ENCODE peak calls at places on chromosomes 16 and 17, in eight cellular contexts. One of them, this sample, is unnamed.

GRCh38 chr16:57308041-57308440 is 23.6 kb upstream of the PLLP start:
- DNase-seq in HCEC 1CT: no peak
- DNase-seq in nephron progenitor cell: no peak
- DNase-seq in stimulated activated CD8-positive, alpha-beta memory T cell treated with anti-CD3 and anti-CD28 coated beads, Interleukin-4, amount 100 ng/mL, for 24 hours: no peak
- DNase-seq in stimulated activated effector memory CD8-positive, alpha-beta T cell treated with anti-CD3 and anti-CD28 coated beads, Interleukin-12 subunit alpha, Interleukin-12 subunit beta, amount 100 ng/mL, for 72 hours: no peak
- DNase-seq in NCI-H1092: no peak
- DNase-seq in adipocyte: no peak
- DNase-seq in activated CD8-positive, alpha-beta memory T cell treated with anti-CD3 and anti-CD28 coated beads for 1 hour: no peak
- DNase-seq in this sample: no peak

GRCh38 chr17:39927928-39928867 is 666 bp downstream of the LRRC3C start:
- DNase-seq in HCEC 1CT: no peak
- DNase-seq in nephron progenitor cell: peak; percentile 32
- DNase-seq in stimulated activated CD8-positive, alpha-beta memory T cell treated with anti-CD3 and anti-CD28 coated beads, Interleukin-4, amount 100 ng/mL, for 24 hours: no peak
- DNase-seq in stimulated activated effector memory CD8-positive, alpha-beta T cell treated with anti-CD3 and anti-CD28 coated beads, Interleukin-12 subunit alpha, Interleukin-12 subunit beta, amount 100 ng/mL, for 72 hours: no peak
- DNase-seq in NCI-H1092: no peak
- DNase-seq in adipocyte: no peak
- DNase-seq in activated CD8-positive, alpha-beta memory T cell treated with anti-CD3 and anti-CD28 coated beads for 1 hour: no peak
- DNase-seq in this sample: no peak

GRCh38 chr17:66687570-66688284 is 147.2 kb upstream of the CACNG5 start:
- DNase-seq in HCEC 1CT: no peak
- DNase-seq in nephron progenitor cell: no peak
- DNase-seq in stimulated activated CD8-positive, alpha-beta memory T cell treated with anti-CD3 and anti-CD28 coated beads, Interleukin-4, amount 100 ng/mL, for 24 hours: no peak
- DNase-seq in stimulated activated effector memory CD8-positive, alpha-beta T cell treated with anti-CD3 and anti-CD28 coated beads, Interleukin-12 subunit alpha, Interleukin-12 subunit beta, amount 100 ng/mL, for 72 hours: no peak
- DNase-seq in NCI-H1092: no peak
- DNase-seq in adipocyte: no peak
- DNase-seq in activated CD8-positive, alpha-beta memory T cell treated with anti-CD3 and anti-CD28 coated beads for 1 hour: no peak
- DNase-seq in this sample: no peak

GRCh38 chr17:81044764-81045589 is 10.0 kb downstream of the BAIAP2 start:
- DNase-seq in HCEC 1CT: no peak
- DNase-seq in nephron progenitor cell: no peak
- DNase-seq in stimulated activated CD8-positive, alpha-beta memory T cell treated with anti-CD3 and anti-CD28 coated beads, Interleukin-4, amount 100 ng/mL, for 24 hours: no peak
- DNase-seq in stimulated activated effector memory CD8-positive, alpha-beta T cell treated with anti-CD3 and anti-CD28 coated beads, Interleukin-12 subunit alpha, Interleukin-12 subunit beta, amount 100 ng/mL, for 72 hours: no peak
- DNase-seq in NCI-H1092: peak; percentile 45
- DNase-seq in adipocyte: peak; percentile 49
- DNase-seq in activated CD8-positive, alpha-beta memory T cell treated with anti-CD3 and anti-CD28 coated beads for 1 hour: no peak
- DNase-seq in this sample: no peak

GRCh38 chr17:297758-298157 is 54.8 kb downstream of the RPH3AL start:
- DNase-seq in HCEC 1CT: no peak
- DNase-seq in nephron progenitor cell: no peak
- DNase-seq in stimulated activated CD8-positive, alpha-beta memory T cell treated with anti-CD3 and anti-CD28 coated beads, Interleukin-4, amount 100 ng/mL, for 24 hours: no peak
- DNase-seq in stimulated activated effector memory CD8-positive, alpha-beta T cell treated with anti-CD3 and anti-CD28 coated beads, Interleukin-12 subunit alpha, Interleukin-12 subunit beta, amount 100 ng/mL, for 72 hours: no peak
- DNase-seq in NCI-H1092: no peak
- DNase-seq in adipocyte: no peak
- DNase-seq in activated CD8-positive, alpha-beta memory T cell treated with anti-CD3 and anti-CD28 coated beads for 1 hour: no peak
- DNase-seq in this sample: no peak

GRCh38 chr17:57086069-57086930 is 1.3 kb downstream of the AKAP1 start:
- DNase-seq in HCEC 1CT: peak; percentile 20
- DNase-seq in nephron progenitor cell: peak; percentile 36
- DNase-seq in stimulated activated CD8-positive, alpha-beta memory T cell treated with anti-CD3 and anti-CD28 coated beads, Interleukin-4, amount 100 ng/mL, for 24 hours: no peak
- DNase-seq in stimulated activated effector memory CD8-positive, alpha-beta T cell treated with anti-CD3 and anti-CD28 coated beads, Interleukin-12 subunit alpha, Interleukin-12 subunit beta, amount 100 ng/mL, for 72 hours: peak; percentile 11
- DNase-seq in NCI-H1092: no peak
- DNase-seq in adipocyte: peak; percentile 32
- DNase-seq in activated CD8-positive, alpha-beta memory T cell treated with anti-CD3 and anti-CD28 coated beads for 1 hour: peak; percentile 4
- DNase-seq in this sample: no peak

GRCh38 chr17:76473541-76473985 is 6.2 kb downstream of the AANAT start:
- DNase-seq in HCEC 1CT: no peak
- DNase-seq in nephron progenitor cell: peak; percentile 61
- DNase-seq in stimulated activated CD8-positive, alpha-beta memory T cell treated with anti-CD3 and anti-CD28 coated beads, Interleukin-4, amount 100 ng/mL, for 24 hours: no peak
- DNase-seq in stimulated activated effector memory CD8-positive, alpha-beta T cell treated with anti-CD3 and anti-CD28 coated beads, Interleukin-12 subunit alpha, Interleukin-12 subunit beta, amount 100 ng/mL, for 72 hours: no peak
- DNase-seq in NCI-H1092: no peak
- DNase-seq in adipocyte: no peak
- DNase-seq in activated CD8-positive, alpha-beta memory T cell treated with anti-CD3 and anti-CD28 coated beads for 1 hour: no peak
- DNase-seq in this sample: no peak

GRCh38 chr16:8962393-8963009 is 1.2 kb downstream of the USP7 start:
- DNase-seq in HCEC 1CT: peak; percentile 6
- DNase-seq in nephron progenitor cell: peak; percentile 35
- DNase-seq in stimulated activated CD8-positive, alpha-beta memory T cell treated with anti-CD3 and anti-CD28 coated beads, Interleukin-4, amount 100 ng/mL, for 24 hours: peak; percentile 22
- DNase-seq in stimulated activated effector memory CD8-positive, alpha-beta T cell treated with anti-CD3 and anti-CD28 coated beads, Interleukin-12 subunit alpha, Interleukin-12 subunit beta, amount 100 ng/mL, for 72 hours: no peak
- DNase-seq in NCI-H1092: no peak
- DNase-seq in adipocyte: peak; percentile 57
- DNase-seq in activated CD8-positive, alpha-beta memory T cell treated with anti-CD3 and anti-CD28 coated beads for 1 hour: peak; percentile 22
- DNase-seq in this sample: no peak

GRCh38 chr16:85992779-85993178 is 93.8 kb downstream of the IRF8 start:
- DNase-seq in HCEC 1CT: no peak
- DNase-seq in nephron progenitor cell: no peak
- DNase-seq in stimulated activated CD8-positive, alpha-beta memory T cell treated with anti-CD3 and anti-CD28 coated beads, Interleukin-4, amount 100 ng/mL, for 24 hours: no peak
- DNase-seq in stimulated activated effector memory CD8-positive, alpha-beta T cell treated with anti-CD3 and anti-CD28 coated beads, Interleukin-12 subunit alpha, Interleukin-12 subunit beta, amount 100 ng/mL, for 72 hours: no peak
- DNase-seq in NCI-H1092: no peak
- DNase-seq in adipocyte: no peak
- DNase-seq in activated CD8-positive, alpha-beta memory T cell treated with anti-CD3 and anti-CD28 coated beads for 1 hour: no peak
- DNase-seq in this sample: no peak

GRCh38 chr17:77489239-77489897 is 348.6 kb downstream of the SEC14L1 start:
- DNase-seq in HCEC 1CT: no peak
- DNase-seq in nephron progenitor cell: no peak
- DNase-seq in stimulated activated CD8-positive, alpha-beta memory T cell treated with anti-CD3 and anti-CD28 coated beads, Interleukin-4, amount 100 ng/mL, for 24 hours: no peak
- DNase-seq in stimulated activated effector memory CD8-positive, alpha-beta T cell treated with anti-CD3 and anti-CD28 coated beads, Interleukin-12 subunit alpha, Interleukin-12 subunit beta, amount 100 ng/mL, for 72 hours: no peak
- DNase-seq in NCI-H1092: no peak
- DNase-seq in adipocyte: no peak
- DNase-seq in activated CD8-positive, alpha-beta memory T cell treated with anti-CD3 and anti-CD28 coated beads for 1 hour: no peak
- DNase-seq in this sample: no peak

GRCh38 chr17:57471941-57472368 is 215.6 kb downstream of the MSI2 start:
- DNase-seq in HCEC 1CT: no peak
- DNase-seq in nephron progenitor cell: no peak
- DNase-seq in stimulated activated CD8-positive, alpha-beta memory T cell treated with anti-CD3 and anti-CD28 coated beads, Interleukin-4, amount 100 ng/mL, for 24 hours: no peak
- DNase-seq in stimulated activated effector memory CD8-positive, alpha-beta T cell treated with anti-CD3 and anti-CD28 coated beads, Interleukin-12 subunit alpha, Interleukin-12 subunit beta, amount 100 ng/mL, for 72 hours: no peak
- DNase-seq in NCI-H1092: no peak
- DNase-seq in adipocyte: no peak
- DNase-seq in activated CD8-positive, alpha-beta memory T cell treated with anti-CD3 and anti-CD28 coated beads for 1 hour: no peak
- DNase-seq in this sample: no peak

GRCh38 chr16:55487048-55487803 is 8.2 kb downstream of the MMP2 start:
- DNase-seq in HCEC 1CT: peak; percentile 94
- DNase-seq in nephron progenitor cell: no peak
- DNase-seq in stimulated activated CD8-positive, alpha-beta memory T cell treated with anti-CD3 and anti-CD28 coated beads, Interleukin-4, amount 100 ng/mL, for 24 hours: no peak
- DNase-seq in stimulated activated effector memory CD8-positive, alpha-beta T cell treated with anti-CD3 and anti-CD28 coated beads, Interleukin-12 subunit alpha, Interleukin-12 subunit beta, amount 100 ng/mL, for 72 hours: no peak
- DNase-seq in NCI-H1092: no peak
- DNase-seq in adipocyte: peak; percentile 91
- DNase-seq in activated CD8-positive, alpha-beta memory T cell treated with anti-CD3 and anti-CD28 coated beads for 1 hour: no peak
- DNase-seq in this sample: no peak

GRCh38 chr17:38970128-38970527 is 2.9 kb upstream of the FBXO47 start:
- DNase-seq in HCEC 1CT: no peak
- DNase-seq in nephron progenitor cell: no peak
- DNase-seq in stimulated activated CD8-positive, alpha-beta memory T cell treated with anti-CD3 and anti-CD28 coated beads, Interleukin-4, amount 100 ng/mL, for 24 hours: no peak
- DNase-seq in stimulated activated effector memory CD8-positive, alpha-beta T cell treated with anti-CD3 and anti-CD28 coated beads, Interleukin-12 subunit alpha, Interleukin-12 subunit beta, amount 100 ng/mL, for 72 hours: no peak
- DNase-seq in NCI-H1092: no peak
- DNase-seq in adipocyte: no peak
- DNase-seq in activated CD8-positive, alpha-beta memory T cell treated with anti-CD3 and anti-CD28 coated beads for 1 hour: no peak
- DNase-seq in this sample: no peak

GRCh38 chr17:47620503-47621245 is 29.0 kb upstream of the KPNB1 start:
- DNase-seq in HCEC 1CT: no peak
- DNase-seq in nephron progenitor cell: no peak
- DNase-seq in stimulated activated CD8-positive, alpha-beta memory T cell treated with anti-CD3 and anti-CD28 coated beads, Interleukin-4, amount 100 ng/mL, for 24 hours: no peak
- DNase-seq in stimulated activated effector memory CD8-positive, alpha-beta T cell treated with anti-CD3 and anti-CD28 coated beads, Interleukin-12 subunit alpha, Interleukin-12 subunit beta, amount 100 ng/mL, for 72 hours: no peak
- DNase-seq in NCI-H1092: no peak
- DNase-seq in adipocyte: no peak
- DNase-seq in activated CD8-positive, alpha-beta memory T cell treated with anti-CD3 and anti-CD28 coated beads for 1 hour: no peak
- DNase-seq in this sample: no peak

GRCh38 chr17:10469459-10469858 is at the start of gene MYH4:
- DNase-seq in HCEC 1CT: no peak
- DNase-seq in nephron progenitor cell: no peak
- DNase-seq in stimulated activated CD8-positive, alpha-beta memory T cell treated with anti-CD3 and anti-CD28 coated beads, Interleukin-4, amount 100 ng/mL, for 24 hours: no peak
- DNase-seq in stimulated activated effector memory CD8-positive, alpha-beta T cell treated with anti-CD3 and anti-CD28 coated beads, Interleukin-12 subunit alpha, Interleukin-12 subunit beta, amount 100 ng/mL, for 72 hours: no peak
- DNase-seq in NCI-H1092: no peak
- DNase-seq in adipocyte: no peak
- DNase-seq in activated CD8-positive, alpha-beta memory T cell treated with anti-CD3 and anti-CD28 coated beads for 1 hour: no peak
- DNase-seq in this sample: no peak

GRCh38 chr17:76840884-76841775 is 27.1 kb upstream of the MGAT5B start:
- DNase-seq in HCEC 1CT: no peak
- DNase-seq in nephron progenitor cell: no peak
- DNase-seq in stimulated activated CD8-positive, alpha-beta memory T cell treated with anti-CD3 and anti-CD28 coated beads, Interleukin-4, amount 100 ng/mL, for 24 hours: no peak
- DNase-seq in stimulated activated effector memory CD8-positive, alpha-beta T cell treated with anti-CD3 and anti-CD28 coated beads, Interleukin-12 subunit alpha, Interleukin-12 subunit beta, amount 100 ng/mL, for 72 hours: no peak
- DNase-seq in NCI-H1092: no peak
- DNase-seq in adipocyte: no peak
- DNase-seq in activated CD8-positive, alpha-beta memory T cell treated with anti-CD3 and anti-CD28 coated beads for 1 hour: no peak
- DNase-seq in this sample: no peak

GRCh38 chr16:19672378-19672777 is 45.6 kb downstream of the KNOP1 start:
- DNase-seq in HCEC 1CT: no peak
- DNase-seq in nephron progenitor cell: no peak
- DNase-seq in stimulated activated CD8-positive, alpha-beta memory T cell treated with anti-CD3 and anti-CD28 coated beads, Interleukin-4, amount 100 ng/mL, for 24 hours: no peak
- DNase-seq in stimulated activated effector memory CD8-positive, alpha-beta T cell treated with anti-CD3 and anti-CD28 coated beads, Interleukin-12 subunit alpha, Interleukin-12 subunit beta, amount 100 ng/mL, for 72 hours: no peak
- DNase-seq in NCI-H1092: no peak
- DNase-seq in adipocyte: peak; percentile 8
- DNase-seq in activated CD8-positive, alpha-beta memory T cell treated with anti-CD3 and anti-CD28 coated beads for 1 hour: no peak
- DNase-seq in this sample: no peak

GRCh38 chr17:78101542-78101941 is 27.0 kb downstream of the TMC6 start:
- DNase-seq in HCEC 1CT: no peak
- DNase-seq in nephron progenitor cell: no peak
- DNase-seq in stimulated activated CD8-positive, alpha-beta memory T cell treated with anti-CD3 and anti-CD28 coated beads, Interleukin-4, amount 100 ng/mL, for 24 hours: no peak
- DNase-seq in stimulated activated effector memory CD8-positive, alpha-beta T cell treated with anti-CD3 and anti-CD28 coated beads, Interleukin-12 subunit alpha, Interleukin-12 subunit beta, amount 100 ng/mL, for 72 hours: no peak
- DNase-seq in NCI-H1092: no peak
- DNase-seq in adipocyte: no peak
- DNase-seq in activated CD8-positive, alpha-beta memory T cell treated with anti-CD3 and anti-CD28 coated beads for 1 hour: no peak
- DNase-seq in this sample: no peak

GRCh38 chr17:40320771-40321501 is 12.0 kb downstream of the RARA start:
- DNase-seq in HCEC 1CT: no peak
- DNase-seq in nephron progenitor cell: no peak
- DNase-seq in stimulated activated CD8-positive, alpha-beta memory T cell treated with anti-CD3 and anti-CD28 coated beads, Interleukin-4, amount 100 ng/mL, for 24 hours: no peak
- DNase-seq in stimulated activated effector memory CD8-positive, alpha-beta T cell treated with anti-CD3 and anti-CD28 coated beads, Interleukin-12 subunit alpha, Interleukin-12 subunit beta, amount 100 ng/mL, for 72 hours: no peak
- DNase-seq in NCI-H1092: no peak
- DNase-seq in adipocyte: no peak
- DNase-seq in activated CD8-positive, alpha-beta memory T cell treated with anti-CD3 and anti-CD28 coated beads for 1 hour: no peak
- DNase-seq in this sample: no peak

GRCh38 chr17:49989518-49989880 is 5.5 kb downstream of the DLX3 start:
- DNase-seq in HCEC 1CT: no peak
- DNase-seq in nephron progenitor cell: no peak
- DNase-seq in stimulated activated CD8-positive, alpha-beta memory T cell treated with anti-CD3 and anti-CD28 coated beads, Interleukin-4, amount 100 ng/mL, for 24 hours: no peak
- DNase-seq in stimulated activated effector memory CD8-positive, alpha-beta T cell treated with anti-CD3 and anti-CD28 coated beads, Interleukin-12 subunit alpha, Interleukin-12 subunit beta, amount 100 ng/mL, for 72 hours: no peak
- DNase-seq in NCI-H1092: no peak
- DNase-seq in adipocyte: no peak
- DNase-seq in activated CD8-positive, alpha-beta memory T cell treated with anti-CD3 and anti-CD28 coated beads for 1 hour: no peak
- DNase-seq in this sample: no peak

GRCh38 chr16:79768594-79768993 is 168.1 kb upstream of the MAF start:
- DNase-seq in HCEC 1CT: no peak
- DNase-seq in nephron progenitor cell: no peak
- DNase-seq in stimulated activated CD8-positive, alpha-beta memory T cell treated with anti-CD3 and anti-CD28 coated beads, Interleukin-4, amount 100 ng/mL, for 24 hours: no peak
- DNase-seq in stimulated activated effector memory CD8-positive, alpha-beta T cell treated with anti-CD3 and anti-CD28 coated beads, Interleukin-12 subunit alpha, Interleukin-12 subunit beta, amount 100 ng/mL, for 72 hours: no peak
- DNase-seq in NCI-H1092: no peak
- DNase-seq in adipocyte: no peak
- DNase-seq in activated CD8-positive, alpha-beta memory T cell treated with anti-CD3 and anti-CD28 coated beads for 1 hour: no peak
- DNase-seq in this sample: no peak

GRCh38 chr16:52597073-52597771 is 50.3 kb upstream of the TOX3 start:
- DNase-seq in HCEC 1CT: no peak
- DNase-seq in nephron progenitor cell: no peak
- DNase-seq in stimulated activated CD8-positive, alpha-beta memory T cell treated with anti-CD3 and anti-CD28 coated beads, Interleukin-4, amount 100 ng/mL, for 24 hours: no peak
- DNase-seq in stimulated activated effector memory CD8-positive, alpha-beta T cell treated with anti-CD3 and anti-CD28 coated beads, Interleukin-12 subunit alpha, Interleukin-12 subunit beta, amount 100 ng/mL, for 72 hours: no peak
- DNase-seq in NCI-H1092: no peak
- DNase-seq in adipocyte: no peak
- DNase-seq in activated CD8-positive, alpha-beta memory T cell treated with anti-CD3 and anti-CD28 coated beads for 1 hour: no peak
- DNase-seq in this sample: no peak

GRCh38 chr17:61126476-61127240 is 273.0 kb upstream of the TBX2 start:
- DNase-seq in HCEC 1CT: no peak
- DNase-seq in nephron progenitor cell: no peak
- DNase-seq in stimulated activated CD8-positive, alpha-beta memory T cell treated with anti-CD3 and anti-CD28 coated beads, Interleukin-4, amount 100 ng/mL, for 24 hours: no peak
- DNase-seq in stimulated activated effector memory CD8-positive, alpha-beta T cell treated with anti-CD3 and anti-CD28 coated beads, Interleukin-12 subunit alpha, Interleukin-12 subunit beta, amount 100 ng/mL, for 72 hours: no peak
- DNase-seq in NCI-H1092: no peak
- DNase-seq in adipocyte: no peak
- DNase-seq in activated CD8-positive, alpha-beta memory T cell treated with anti-CD3 and anti-CD28 coated beads for 1 hour: no peak
- DNase-seq in this sample: no peak

GRCh38 chr17:49861150-49861884 is 13.4 kb upstream of the TAC4 start:
- DNase-seq in HCEC 1CT: peak; percentile 27
- DNase-seq in nephron progenitor cell: peak; percentile 78
- DNase-seq in stimulated activated CD8-positive, alpha-beta memory T cell treated with anti-CD3 and anti-CD28 coated beads, Interleukin-4, amount 100 ng/mL, for 24 hours: peak; percentile 38
- DNase-seq in stimulated activated effector memory CD8-positive, alpha-beta T cell treated with anti-CD3 and anti-CD28 coated beads, Interleukin-12 subunit alpha, Interleukin-12 subunit beta, amount 100 ng/mL, for 72 hours: peak; percentile 16
- DNase-seq in NCI-H1092: no peak
- DNase-seq in adipocyte: peak; percentile 75
- DNase-seq in activated CD8-positive, alpha-beta memory T cell treated with anti-CD3 and anti-CD28 coated beads for 1 hour: peak; percentile 41
- DNase-seq in this sample: no peak

GRCh38 chr17:71412803-71413202 is 708.0 kb upstream of the SOX9 start:
- DNase-seq in HCEC 1CT: peak; percentile 97
- DNase-seq in nephron progenitor cell: no peak
- DNase-seq in stimulated activated CD8-positive, alpha-beta memory T cell treated with anti-CD3 and anti-CD28 coated beads, Interleukin-4, amount 100 ng/mL, for 24 hours: no peak
- DNase-seq in stimulated activated effector memory CD8-positive, alpha-beta T cell treated with anti-CD3 and anti-CD28 coated beads, Interleukin-12 subunit alpha, Interleukin-12 subunit beta, amount 100 ng/mL, for 72 hours: no peak
- DNase-seq in NCI-H1092: no peak
- DNase-seq in adipocyte: peak; percentile 97
- DNase-seq in activated CD8-positive, alpha-beta memory T cell treated with anti-CD3 and anti-CD28 coated beads for 1 hour: no peak
- DNase-seq in this sample: no peak

GRCh38 chr17:73520369-73520761 is 123.9 kb downstream of the SDK2 start:
- DNase-seq in HCEC 1CT: no peak
- DNase-seq in nephron progenitor cell: no peak
- DNase-seq in stimulated activated CD8-positive, alpha-beta memory T cell treated with anti-CD3 and anti-CD28 coated beads, Interleukin-4, amount 100 ng/mL, for 24 hours: no peak
- DNase-seq in stimulated activated effector memory CD8-positive, alpha-beta T cell treated with anti-CD3 and anti-CD28 coated beads, Interleukin-12 subunit alpha, Interleukin-12 subunit beta, amount 100 ng/mL, for 72 hours: no peak
- DNase-seq in NCI-H1092: no peak
- DNase-seq in adipocyte: no peak
- DNase-seq in activated CD8-positive, alpha-beta memory T cell treated with anti-CD3 and anti-CD28 coated beads for 1 hour: no peak
- DNase-seq in this sample: no peak

GRCh38 chr17:74810699-74811485 is 34.7 kb upstream of the NAT9 start:
- DNase-seq in HCEC 1CT: no peak
- DNase-seq in nephron progenitor cell: no peak
- DNase-seq in stimulated activated CD8-positive, alpha-beta memory T cell treated with anti-CD3 and anti-CD28 coated beads, Interleukin-4, amount 100 ng/mL, for 24 hours: no peak
- DNase-seq in stimulated activated effector memory CD8-positive, alpha-beta T cell treated with anti-CD3 and anti-CD28 coated beads, Interleukin-12 subunit alpha, Interleukin-12 subunit beta, amount 100 ng/mL, for 72 hours: no peak
- DNase-seq in NCI-H1092: no peak
- DNase-seq in adipocyte: no peak
- DNase-seq in activated CD8-positive, alpha-beta memory T cell treated with anti-CD3 and anti-CD28 coated beads for 1 hour: no peak
- DNase-seq in this sample: no peak

This sample was measured in iPS DF 19.7.